ENCODE peak calls at places on chromosomes 7 and 10, in eight cellular contexts. J, F, T, R, Z, V, D and O are unnamed samples.
A peak's percentile ranks its signal among the peaks of the same experiment; 100 is the strongest.

GRCh38 chr7:98945852-98946251 is 67.5 kb downstream of the TRRAP start:
- DNase-seq in J (no peak), F (no peak), T (no peak), R (no peak), Z (no peak), V (no peak), D (no peak), O (no peak)

GRCh38 chr10:84214046-84214572 is 11.2 kb downstream of the LRIT2 start:
- DNase-seq in J (no peak), F (no peak), T (no peak), R (no peak), Z (no peak), V (no peak), D (no peak), O (no peak)

GRCh38 chr7:95545007-95545615 is 51.2 kb downstream of the PDK4 start:
- DNase-seq in J (peak; percentile 21), F (peak; percentile 82), T (no peak), R (peak; percentile 47), Z (no peak), V (no peak), D (peak; percentile 65), O (peak; percentile 91)

GRCh38 chr10:79055892-79056291 is 12.9 kb upstream of the ZMIZ1 start:
- DNase-seq in J (no peak), F (no peak), T (peak; percentile 11), R (no peak), Z (no peak), V (peak; percentile 42), D (no peak), O (no peak)

GRCh38 chr7:142855756-142856564 is 1.1 kb downstream of the EPHB6 start:
- DNase-seq in J (no peak), F (no peak), T (peak; percentile 34), R (no peak), Z (no peak), V (no peak), D (no peak), O (peak; percentile 19)

GRCh38 chr10:38038107-38038931 is 27.8 kb downstream of the ZNF33A start:
- DNase-seq in J (no peak), F (no peak), T (no peak), R (no peak), Z (peak; percentile 64), V (no peak), D (peak; percentile 8), O (peak; percentile 49)

GRCh38 chr10:47364366-47364765 is 16.2 kb downstream of the RBP3 start:
- DNase-seq in J (no peak), F (no peak), T (no peak), R (no peak), Z (no peak), V (no peak), D (no peak), O (no peak)

GRCh38 chr10:21661087-21661486 is 127.1 kb downstream of the MLLT10 start:
- DNase-seq in J (no peak), F (no peak), T (no peak), R (no peak), Z (no peak), V (no peak), D (no peak), O (no peak)

GRCh38 chr7:11935905-11936304 is 103.9 kb upstream of the THSD7A start:
- DNase-seq in J (no peak), F (no peak), T (no peak), R (no peak), Z (no peak), V (no peak), D (no peak), O (peak; percentile 33)

GRCh38 chr10:31081937-31082635 is 50.4 kb upstream of the ZNF438 start:
- DNase-seq in J (no peak), F (no peak), T (no peak), R (no peak), Z (no peak), V (no peak), D (no peak), O (no peak)

GRCh38 chr10:31087855-31088254 is 56.2 kb upstream of the ZNF438 start:
- DNase-seq in J (no peak), F (no peak), T (no peak), R (no peak), Z (no peak), V (no peak), D (no peak), O (no peak)

GRCh38 chr10:31083765-31084184 is 52.1 kb upstream of the ZNF438 start:
- DNase-seq in J (no peak), F (peak; percentile 42), T (peak; percentile 47), R (peak; percentile 22), Z (peak; percentile 75), V (peak; percentile 40), D (peak; percentile 39), O (peak; percentile 66)
- TF ChIP-seq CTCF in J (peak; percentile 64), F (peak; percentile 38), T (peak; percentile 58), R (peak; percentile 43), Z (peak; percentile 49), V (peak; percentile 15), D (peak; percentile 43), O (peak; percentile 71)

GRCh38 chr7:2758673-2759603 is 70.9 kb downstream of the AMZ1 start:
- DNase-seq in J (no peak), F (no peak), T (no peak), R (no peak), Z (peak; percentile 41), V (no peak), D (no peak), O (no peak)
- H3K4me3 ChIP-seq in J (no peak overlapping the region), F (no peak overlapping the region), T (peak overlapping the region; percentile 15), R (no peak overlapping the region), Z (peak overlapping the region; percentile 25), V (no peak overlapping the region), D (no peak overlapping the region), O (no peak overlapping the region)

GRCh38 chr7:147896121-147896520 is 694.4 kb upstream of the C7orf33 start:
- DNase-seq in J (no peak), F (no peak), T (no peak), R (no peak), Z (no peak), V (no peak), D (no peak), O (no peak)

DNA sequence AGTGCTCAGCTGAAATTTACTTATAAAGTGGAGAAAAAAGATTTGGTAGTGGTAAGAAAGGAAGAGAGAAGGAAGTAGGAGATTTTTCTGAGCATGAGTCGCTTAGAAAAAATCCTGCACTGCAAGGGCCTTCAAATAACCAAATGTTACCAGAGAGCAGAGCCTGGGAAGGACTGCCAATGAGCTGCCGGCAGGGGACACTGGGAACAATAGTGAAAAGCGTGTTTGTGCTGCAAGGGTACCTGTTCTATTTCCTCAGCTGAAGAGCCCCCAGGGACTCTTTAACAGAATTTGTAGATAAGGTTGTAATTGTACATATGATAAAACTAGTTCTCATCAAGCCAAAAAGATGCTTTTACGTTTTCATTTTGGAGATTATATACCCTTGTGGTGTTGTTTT is 696.3 kb upstream of the C7orf33 start:
- DNase-seq in J (no peak), F (no peak), T (peak; percentile 53), R (no peak), Z (no peak), V (no peak), D (no peak), O (no peak)
- TF ChIP-seq CTCF in J (peak; percentile 1), F (no peak), T (peak; percentile 36), R (no peak), Z (no peak), V (no peak), D (no peak), O (no peak)

GRCh38 chr10:102435098-102435497 is 2.7 kb upstream of the CUEDC2 start:
- DNase-seq in J (no peak), F (peak; percentile 3), T (no peak), R (no peak), Z (no peak), V (no peak), D (no peak), O (peak; percentile 14)
- H3K4me3 ChIP-seq in J (no peak overlapping the region), F (no peak overlapping the region), T (no peak overlapping the region), R (no peak overlapping the region), Z (peak overlapping the region; percentile 50), V (no peak overlapping the region), D (no peak overlapping the region), O (peak overlapping the region; percentile 56)

DNA sequence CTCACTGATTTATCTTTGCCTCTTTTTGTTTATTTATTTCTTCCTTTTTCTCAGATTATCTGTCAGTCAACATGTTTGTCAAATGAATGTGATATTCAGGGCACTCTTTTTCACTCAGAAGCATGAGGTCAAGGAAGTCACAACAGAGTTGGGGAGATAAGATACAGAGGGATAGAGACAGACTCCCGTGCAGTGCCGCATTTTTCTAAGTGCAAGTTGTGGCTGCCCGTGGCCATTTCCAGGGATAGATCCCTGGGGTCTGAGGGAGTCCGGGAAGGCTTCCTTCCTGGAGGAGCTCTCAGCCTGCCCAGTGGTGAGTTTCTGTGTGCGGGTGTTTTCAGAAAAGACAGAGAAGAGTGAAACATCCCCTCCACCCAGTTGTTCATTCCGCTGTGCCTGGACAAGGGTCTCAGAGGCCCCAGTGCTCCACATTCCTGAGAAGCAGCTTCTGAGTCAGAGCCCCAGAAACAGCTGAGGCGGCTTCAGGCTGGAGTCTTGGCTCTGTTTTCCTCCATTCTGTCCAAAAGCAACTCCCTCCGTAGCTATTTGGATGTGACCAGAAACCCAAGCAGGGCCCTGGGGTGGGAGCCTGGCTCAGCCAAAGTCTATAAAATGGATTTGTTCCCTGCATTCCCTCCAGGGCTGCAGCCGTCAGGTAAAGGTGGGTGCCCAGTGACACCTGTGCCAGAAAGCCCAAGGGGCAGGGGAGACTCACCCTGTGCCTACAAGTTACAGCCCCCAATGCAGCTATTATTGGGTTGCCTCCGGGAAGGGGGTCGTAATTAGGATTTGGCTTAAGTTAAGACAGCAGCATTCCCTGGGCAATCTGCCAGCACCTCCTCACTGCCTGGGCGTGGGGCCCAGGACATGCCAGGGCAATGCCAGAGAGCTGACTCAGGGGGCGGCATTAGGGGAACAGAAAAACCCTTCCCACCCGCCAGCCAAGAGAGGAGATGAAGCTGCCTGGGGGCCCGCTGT is 13.0 kb upstream of the CAMK2G start:
- DNase-seq in J (peak; percentile 89), F (peak; percentile 85), T (peak; percentile 59), R (peak; percentile 88), Z (no peak), V (peak; percentile 59), D (peak; percentile 86), O (peak; percentile 87)
- TF ChIP-seq CTCF in J (peak; percentile 10), F (no peak), T (no peak), R (no peak), Z (no peak), V (no peak), D (no peak), O (peak; percentile 6)

GRCh38 chr10:17989908-17990767 is 38.4 kb downstream of the SLC39A12 start:
- DNase-seq in J (peak; percentile 61), F (no peak), T (no peak), R (peak; percentile 82), Z (peak; percentile 77), V (no peak), D (peak; percentile 90), O (peak; percentile 81)
- H3K4me3 ChIP-seq in J (no peak overlapping the region), F (no peak overlapping the region), T (no peak overlapping the region), R (no peak overlapping the region), Z (no peak overlapping the region), V (no peak overlapping the region), D (no peak overlapping the region), O (no peak overlapping the region)

GRCh38 chr7:41045556-41046123 is 657.2 kb downstream of the INHBA start:
- DNase-seq in J (no peak), F (peak; percentile 10), T (no peak), R (no peak), Z (peak; percentile 18), V (peak; percentile 43), D (no peak), O (no peak)
- TF ChIP-seq CTCF in J (peak; percentile 50), F (peak; percentile 24), T (peak; percentile 32), R (no peak), Z (peak; percentile 27), V (no peak), D (no peak), O (no peak)